ENCODE peak calls at places on chromosome 2, in five cellular contexts. One of them, this sample, is unnamed.

GRCh38 chr2:171522057-171522803 is at the start of gene CYBRD1:
- DNase-seq in cardiac muscle cell: peak; percentile 43
- DNase-seq in NCI-H774: no peak
- DNase-seq in GM19239: peak; percentile 29
- DNase-seq in AG09309: peak; percentile 59
- DNase-seq in this sample: peak; percentile 58

GRCh38 chr2:172046866-172047265 is 38.4 kb upstream of the DLX1 start:
- DNase-seq in cardiac muscle cell: no peak
- DNase-seq in NCI-H774: peak; percentile 9
- DNase-seq in GM19239: no peak
- DNase-seq in AG09309: no peak
- DNase-seq in this sample: no peak

GRCh38 chr2:144012304-144012703 is 507.6 kb downstream of the ZEB2 start:
- DNase-seq in cardiac muscle cell: no peak
- DNase-seq in NCI-H774: no peak
- DNase-seq in GM19239: no peak
- DNase-seq in AG09309: no peak
- DNase-seq in this sample: no peak

GRCh38 chr2:107374261-107374660 is 452.4 kb upstream of the RGPD4 start:
- DNase-seq in cardiac muscle cell: no peak
- DNase-seq in NCI-H774: no peak
- DNase-seq in GM19239: no peak
- DNase-seq in AG09309: no peak
- DNase-seq in this sample: no peak

GRCh38 chr2:216555274-216555673 is 56.6 kb downstream of the RPL37A start:
- DNase-seq in cardiac muscle cell: no peak
- DNase-seq in NCI-H774: no peak
- DNase-seq in GM19239: no peak
- DNase-seq in AG09309: no peak
- DNase-seq in this sample: no peak

GRCh38 chr2:37776487-37776886 is 105.0 kb upstream of the CDC42EP3 start:
- DNase-seq in cardiac muscle cell: no peak
- DNase-seq in NCI-H774: no peak
- DNase-seq in GM19239: no peak
- DNase-seq in AG09309: no peak
- DNase-seq in this sample: peak; percentile 78

GRCh38 chr2:85427300-85427699 is 8.8 kb downstream of the SH2D6 start:
- DNase-seq in cardiac muscle cell: no peak
- DNase-seq in NCI-H774: no peak
- DNase-seq in GM19239: no peak
- DNase-seq in AG09309: no peak
- DNase-seq in this sample: no peak

GRCh38 chr2:236169741-236170654 is 1.8 kb upstream of the GBX2 start:
- DNase-seq in cardiac muscle cell: no peak
- DNase-seq in NCI-H774: no peak
- DNase-seq in GM19239: no peak
- DNase-seq in AG09309: no peak
- DNase-seq in this sample: no peak

GRCh38 chr2:226308981-226309380 is 490.6 kb downstream of the IRS1 start:
- DNase-seq in cardiac muscle cell: no peak
- DNase-seq in NCI-H774: no peak
- DNase-seq in GM19239: no peak
- DNase-seq in AG09309: peak; percentile 52
- DNase-seq in this sample: peak; percentile 58

GRCh38 chr2:140808211-140808610 is 1322.6 kb downstream of the LRP1B start:
- DNase-seq in cardiac muscle cell: no peak
- DNase-seq in NCI-H774: no peak
- DNase-seq in GM19239: no peak
- DNase-seq in AG09309: no peak
- DNase-seq in this sample: no peak

GRCh38 chr2:230866704-230867561 is 2.2 kb downstream of the ITM2C start:
- DNase-seq in cardiac muscle cell: no peak
- DNase-seq in NCI-H774: no peak
- DNase-seq in GM19239: no peak
- DNase-seq in AG09309: no peak
- DNase-seq in this sample: no peak

GRCh38 chr2:152369176-152369860 is 34.3 kb downstream of the FMNL2 start:
- DNase-seq in cardiac muscle cell: no peak
- DNase-seq in NCI-H774: no peak
- DNase-seq in GM19239: no peak
- DNase-seq in AG09309: peak; percentile 93
- DNase-seq in this sample: peak; percentile 61

GRCh38 chr2:75589344-75590105 is 28.8 kb upstream of the EVA1A start:
- DNase-seq in cardiac muscle cell: no peak
- DNase-seq in NCI-H774: no peak
- DNase-seq in GM19239: no peak
- DNase-seq in AG09309: no peak
- DNase-seq in this sample: no peak

GRCh38 chr2:168174761-168175160 is 72.6 kb downstream of the STK39 start:
- DNase-seq in cardiac muscle cell: no peak
- DNase-seq in NCI-H774: no peak
- DNase-seq in GM19239: no peak
- DNase-seq in AG09309: no peak
- DNase-seq in this sample: no peak

GRCh38 chr2:116696223-116696622 is 1118.3 kb upstream of the DDX18 start:
- DNase-seq in cardiac muscle cell: no peak
- DNase-seq in NCI-H774: peak; percentile 28
- DNase-seq in GM19239: no peak
- DNase-seq in AG09309: no peak
- DNase-seq in this sample: no peak

GRCh38 chr2:131104487-131105155 is 515 bp upstream of the PLEKHB2 start:
- DNase-seq in cardiac muscle cell: peak; percentile 80
- DNase-seq in NCI-H774: peak; percentile 79
- DNase-seq in GM19239: peak; percentile 52
- DNase-seq in AG09309: no peak
- DNase-seq in this sample: peak; percentile 33

GRCh38 chr2:101949304-101949703 is 42.5 kb upstream of the IL1R2 start:
- DNase-seq in cardiac muscle cell: no peak
- DNase-seq in NCI-H774: no peak
- DNase-seq in GM19239: no peak
- DNase-seq in AG09309: no peak
- DNase-seq in this sample: no peak

GRCh38 chr2:216618785-216619184 is 14.4 kb upstream of the IGFBP2 start:
- DNase-seq in cardiac muscle cell: no peak
- DNase-seq in NCI-H774: no peak
- DNase-seq in GM19239: no peak
- DNase-seq in AG09309: no peak
- DNase-seq in this sample: no peak

GRCh38 chr2:145258903-145259579 is 739.1 kb upstream of the ZEB2 start:
- DNase-seq in cardiac muscle cell: no peak
- DNase-seq in NCI-H774: no peak
- DNase-seq in GM19239: no peak
- DNase-seq in AG09309: peak; percentile 32
- DNase-seq in this sample: no peak

GRCh38 chr2:37421686-37422085 is 77.3 kb downstream of the QPCT start:
- DNase-seq in cardiac muscle cell: no peak
- DNase-seq in NCI-H774: no peak
- DNase-seq in GM19239: no peak
- DNase-seq in AG09309: no peak
- DNase-seq in this sample: no peak

GRCh38 chr2:43027496-43027895 is 198.9 kb downstream of the ZFP36L2 start:
- DNase-seq in cardiac muscle cell: no peak
- DNase-seq in NCI-H774: no peak
- DNase-seq in GM19239: no peak
- DNase-seq in AG09309: no peak
- DNase-seq in this sample: no peak

GRCh38 chr2:159091981-159092380 is 123.5 kb downstream of the TANC1 start:
- DNase-seq in cardiac muscle cell: no peak
- DNase-seq in NCI-H774: no peak
- DNase-seq in GM19239: no peak
- DNase-seq in AG09309: no peak
- DNase-seq in this sample: no peak

GRCh38 chr2:13230221-13230620 is 513.5 kb downstream of the TRIB2 start:
- DNase-seq in cardiac muscle cell: no peak
- DNase-seq in NCI-H774: no peak
- DNase-seq in GM19239: no peak
- DNase-seq in AG09309: no peak
- DNase-seq in this sample: no peak

GRCh38 chr2:191574232-191574631 is 103.7 kb upstream of the NABP1 start:
- DNase-seq in cardiac muscle cell: no peak
- DNase-seq in NCI-H774: no peak
- DNase-seq in GM19239: no peak
- DNase-seq in AG09309: no peak
- DNase-seq in this sample: no peak

GRCh38 chr2:183684686-183685085 is 560.4 kb downstream of the NUP35 start:
- DNase-seq in cardiac muscle cell: no peak
- DNase-seq in NCI-H774: no peak
- DNase-seq in GM19239: no peak
- DNase-seq in AG09309: no peak
- DNase-seq in this sample: no peak

GRCh38 chr2:18791172-18791797 is 201.9 kb upstream of the NT5C1B start:
- DNase-seq in cardiac muscle cell: no peak
- DNase-seq in NCI-H774: no peak
- DNase-seq in GM19239: no peak
- DNase-seq in AG09309: no peak
- DNase-seq in this sample: peak; percentile 15

GRCh38 chr2:42084231-42084671 is 36.4 kb downstream of the PKDCC start:
- DNase-seq in cardiac muscle cell: no peak
- DNase-seq in NCI-H774: no peak
- DNase-seq in GM19239: no peak
- DNase-seq in AG09309: no peak
- DNase-seq in this sample: peak; percentile 70

GRCh38 chr2:26185954-26186353 is 13.1 kb downstream of the GAREM2 start:
- DNase-seq in cardiac muscle cell: no peak
- DNase-seq in NCI-H774: no peak
- DNase-seq in GM19239: no peak
- DNase-seq in AG09309: no peak
- DNase-seq in this sample: no peak

GRCh38 chr2:198615972-198616371 is 811.6 kb downstream of the PLCL1 start:
- DNase-seq in cardiac muscle cell: no peak
- DNase-seq in NCI-H774: no peak
- DNase-seq in GM19239: no peak
- DNase-seq in AG09309: peak; percentile 11
- DNase-seq in this sample: no peak

GRCh38 chr2:168841445-168841844 is 39.0 kb downstream of the NOSTRIN start:
- DNase-seq in cardiac muscle cell: no peak
- DNase-seq in NCI-H774: no peak
- DNase-seq in GM19239: no peak
- DNase-seq in AG09309: no peak
- DNase-seq in this sample: no peak

GRCh38 chr2:47293967-47294366 is 109.0 kb upstream of the MSH2 start:
- DNase-seq in cardiac muscle cell: no peak
- DNase-seq in NCI-H774: no peak
- DNase-seq in GM19239: no peak
- DNase-seq in AG09309: no peak
- DNase-seq in this sample: no peak